ENCODE peak calls at places on chromosome 6, in seven cellular contexts. G, L, W, E, O, Y and B are unnamed samples. For H3K9me3, the result is how much of the 10 kb centered on the place peaks cover.

GRCh38 chr6:6439778-6440177 is 119.3 kb upstream of the F13A1 start:
- DNase-seq in W (no peak), Y (no peak), O (no peak), G (no peak), E (no peak), L (peak), B (no peak)

GRCh38 chr6:119446623-119447008 is 97.1 kb upstream of the MAN1A1 start:
- DNase-seq in W (peak), O (no peak), G (no peak), L (no peak), E (no peak), Y (no peak), B (no peak)

GRCh38 chr6:146770965-146771735 is 172.4 kb downstream of the ADGB start:
- DNase-seq in W (no peak), L (no peak), Y (peak), G (no peak), E (no peak), O (no peak), B (no peak)

GRCh38 chr6:90403489-90404381 is 107.1 kb upstream of the BACH2 start:
- DNase-seq in G (peak), O (peak), L (no peak), W (peak), Y (peak), E (peak), B (no peak)

GRCh38 chr6:44002071-44002590 is 125.1 kb downstream of the MRPL14 start:
- DNase-seq in Y (no peak), E (peak), L (no peak), O (no peak), G (no peak), W (no peak), B (no peak)

GRCh38 chr6:158405933-158406332 is 93.7 kb downstream of the TULP4 start:
- DNase-seq in L (no peak), O (no peak), G (no peak), E (no peak), Y (no peak), W (no peak), B (no peak)

GRCh38 chr6:41818271-41819054 is 31.0 kb downstream of the TOMM6 start:
- DNase-seq in Y (peak), G (no peak), E (no peak), L (no peak), O (no peak), W (peak), B (no peak)

GRCh38 chr6:90982051-90982450 is 395.2 kb upstream of the MAP3K7 start:
- DNase-seq in G (no peak), W (no peak), Y (no peak), E (no peak), O (peak), L (no peak), B (no peak)

GRCh38 chr6:5684320-5684719 is 322.4 kb downstream of the NRN1 start:
- DNase-seq in L (no peak), G (no peak), E (no peak), Y (no peak), W (peak), O (no peak), B (no peak)

GRCh38 chr6:14543971-14544620 is 426.5 kb downstream of the CD83 start:
- DNase-seq in G (no peak), W (no peak), Y (no peak), L (no peak), E (no peak), O (no peak), B (no peak)

GRCh38 chr6:36463686-36464085 is 20.9 kb downstream of the KCTD20 start:
- DNase-seq in O (no peak), E (no peak), L (no peak), Y (no peak), G (no peak), W (peak), B (no peak)

GRCh38 chr6:8085053-8085511 is 17.3 kb downstream of the EEF1E1 start:
- DNase-seq in Y (no peak), L (no peak), G (no peak), E (peak), W (peak), O (no peak), B (peak)

GRCh38 chr6:36230376-36230775 is 33.8 kb downstream of the BRPF3 start:
- DNase-seq in E (no peak), O (no peak), L (no peak), G (no peak), W (no peak), Y (no peak), B (no peak)

GRCh38 chr6:81511423-81511822 is 241.1 kb downstream of the TENT5A start:
- DNase-seq in L (no peak), Y (no peak), E (peak), O (no peak), G (no peak), W (no peak), B (no peak)

GRCh38 chr6:74369556-74369993 is 673.6 kb downstream of the CD109 start:
- DNase-seq in L (no peak), W (peak), E (no peak), Y (no peak), G (no peak), O (no peak), B (no peak)

GRCh38 chr6:47235964-47236760 is 73.5 kb downstream of the TNFRSF21 start:
- DNase-seq in O (peak), L (no peak), Y (no peak), W (no peak), E (no peak), G (no peak), B (no peak)

GRCh38 chr6:129289442-129289841 is 406.5 kb downstream of the LAMA2 start:
- DNase-seq in W (no peak), O (no peak), L (no peak), E (no peak), Y (no peak), G (no peak), B (no peak)

GRCh38 chr6:47169785-47170685 is 127.9 kb upstream of the ADGRF1 start:
- DNase-seq in L (no peak), O (no peak), G (no peak), W (peak), E (no peak), Y (no peak), B (no peak)

GRCh38 chr6:161444966-161445799 is 171.3 kb upstream of the AGPAT4 start:
- DNase-seq in E (no peak), L (no peak), Y (no peak), W (peak), G (no peak), O (no peak), B (no peak)

GRCh38 chr6:127102859-127103258 is 15.6 kb upstream of the RSPO3 start:
- DNase-seq in Y (no peak), W (no peak), O (no peak), E (no peak), L (no peak), G (no peak), B (no peak)

GRCh38 chr6:149897015-149897697 is 757 bp downstream of the RAET1E start:
- DNase-seq in O (no peak), W (peak), E (no peak), G (no peak), L (no peak), Y (no peak), B (peak)

GRCh38 chr6:40931927-40932326 is 107.1 kb downstream of the UNC5CL start:
- DNase-seq in Y (no peak), E (no peak), W (peak), L (no peak), G (no peak), O (no peak), B (no peak)

GRCh38 chr6:111677186-111677990 is 71.7 kb upstream of the TRAF3IP2 start:
- DNase-seq in O (no peak), E (peak), Y (no peak), G (no peak), W (no peak), L (no peak), B (no peak)

GRCh38 chr6:154758125-154758524 is 24.9 kb downstream of the SCAF8 start:
- DNase-seq in Y (no peak), W (no peak), E (no peak), L (no peak), G (no peak), O (no peak), B (no peak)

DNA sequence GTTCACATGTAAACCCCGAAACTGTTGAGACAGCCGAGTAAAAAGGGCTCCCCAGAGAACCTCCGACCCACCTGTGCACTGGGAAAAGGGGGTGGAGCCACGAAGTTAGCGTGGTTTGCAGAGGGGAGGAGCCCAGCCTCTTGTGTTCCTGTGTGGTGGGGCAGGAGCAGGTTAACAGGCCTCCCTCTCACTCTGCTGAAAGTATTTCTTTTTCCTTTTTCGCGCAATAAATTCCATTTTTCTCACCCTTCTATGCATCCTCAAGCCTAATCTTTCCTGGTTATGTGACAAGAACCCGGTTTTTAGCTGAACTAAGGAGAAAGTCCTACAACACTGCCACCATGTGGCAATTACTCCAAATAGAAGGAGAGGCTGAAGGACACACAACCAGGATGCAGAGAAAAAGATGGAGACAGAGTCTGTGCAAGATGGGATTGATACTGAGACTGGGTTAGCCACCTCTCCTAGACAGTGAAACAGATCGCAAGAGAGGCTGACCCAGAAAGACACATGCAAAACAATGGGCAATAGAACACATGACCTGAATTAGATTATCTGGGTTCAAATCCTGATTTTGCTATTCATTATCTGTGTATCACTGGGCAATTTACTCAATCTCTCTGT is 168.7 kb upstream of the PRSS16 start:
- DNase-seq in W (peak), L (peak), Y (peak), G (peak), O (peak), E (peak), B (peak)
- H3K9ac ChIP-seq in W (no peak), L (no peak), Y (peak), G (no peak), O (no peak), E (no peak), B (no peak)

GRCh38 chr6:108710560-108710959 is 137.7 kb upstream of the ARMC2 start:
- DNase-seq in O (no peak), Y (no peak), G (no peak), W (no peak), E (no peak), L (no peak), B (no peak)
- TF ChIP-seq RAD21 in O (no peak), Y (no peak), G (no peak), W (no peak), E (no peak), L (no peak), B (no peak)

DNA sequence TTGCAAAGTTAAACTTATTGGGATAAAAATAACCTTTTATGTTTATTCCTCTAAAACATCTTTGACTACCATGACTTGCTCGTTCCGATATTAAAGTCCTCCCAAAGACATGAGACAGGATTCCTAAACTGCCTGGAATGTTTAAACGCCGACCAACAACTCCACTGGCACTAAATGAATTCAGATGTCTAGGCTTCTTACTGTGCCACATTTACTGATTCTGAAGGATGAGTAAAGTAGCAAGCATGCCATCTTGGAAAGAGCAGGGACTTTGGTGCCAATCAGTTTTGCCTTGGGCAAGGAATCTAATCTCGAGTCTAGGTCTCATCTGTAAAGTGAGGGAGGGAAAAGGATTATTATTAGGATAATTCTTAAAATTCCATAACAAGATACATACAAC is 25.3 kb downstream of the MBOAT1 start:
- DNase-seq in O (no peak), Y (no peak), W (no peak), L (no peak), G (no peak), E (no peak), B (no peak)
- H3K9me3 ChIP-seq in O (under half), Y (under half), W (under half), L (under half), G (under half), E (under half), B (under half)

GRCh38 chr6:136483906-136484305 is 66.3 kb downstream of the MAP7 start:
- DNase-seq in G (no peak), L (no peak), O (no peak), Y (no peak), E (no peak), W (no peak), B (no peak)
- H3K9ac ChIP-seq in G (no peak), L (no peak), O (no peak), Y (no peak), E (no peak), W (no peak), B (no peak)